ENCODE peak calls at places on chromosomes 11 and 22, in five cellular contexts. V, L, J, M and A are unnamed samples.

GRCh38 chr22:39419096-39419495 is 19.5 kb downstream of the TAB1 start:
- DNase-seq in M (no peak), V (no peak), L (no peak), J (no peak), A (no peak)

GRCh38 chr11:19510468-19510867 is 202.2 kb upstream of the NAV2 start:
- DNase-seq in V (no peak), J (no peak), L (no peak), M (no peak), A (no peak)

GRCh38 chr11:110219011-110219785 is 77.2 kb downstream of the RDX start:
- DNase-seq in V (no peak), M (no peak), J (no peak), L (peak), A (no peak)

GRCh38 chr22:30238136-30238535 is 8.4 kb downstream of the LIF start:
- DNase-seq in J (no peak), V (no peak), M (no peak), L (no peak), A (no peak)

GRCh38 chr22:40263191-40263590 is 83.1 kb upstream of the ADSL start:
- DNase-seq in L (no peak), V (no peak), M (no peak), J (no peak), A (no peak)

GRCh38 chr11:33970984-33971466 is 79.1 kb upstream of the LMO2 start:
- DNase-seq in L (peak), M (peak), J (no peak), V (no peak), A (peak)

GRCh38 chr22:37284126-37284806 is 2.0 kb downstream of the CYTH4 start:
- DNase-seq in M (no peak), V (peak), J (no peak), L (no peak), A (no peak)

GRCh38 chr11:92627615-92628201 is 341.7 kb upstream of the MTNR1B start:
- DNase-seq in V (no peak), L (peak), J (no peak), M (peak), A (no peak)

GRCh38 chr11:19087658-19088057 is 27.1 kb upstream of the MRGPRX2 start:
- DNase-seq in L (peak), J (no peak), M (peak), V (no peak), A (peak)

GRCh38 chr22:21051836-21052400 is 6.2 kb downstream of the LRRC74B start:
- DNase-seq in J (no peak), V (no peak), M (no peak), L (peak), A (no peak)

GRCh38 chr11:109971184-109971523 is 122.0 kb upstream of the ZC3H12C start:
- DNase-seq in J (no peak), M (peak), V (no peak), L (peak), A (no peak)

GRCh38 chr11:608751-609354 is 6.9 kb downstream of the IRF7 start:
- DNase-seq in M (no peak), L (no peak), V (peak), J (no peak), A (no peak)

GRCh38 chr11:119342362-119343130 is 1.9 kb upstream of the C1QTNF5 start:
- DNase-seq in J (no peak), V (no peak), L (no peak), M (no peak), A (no peak)

GRCh38 chr11:2821891-2822290 is 63.7 kb downstream of the CDKN1C start:
- DNase-seq in V (peak), M (no peak), L (no peak), J (no peak), A (no peak)

GRCh38 chr11:95084509-95084908 is 5.1 kb upstream of the ENDOD1 start:
- DNase-seq in M (peak), V (no peak), J (no peak), L (peak), A (peak)

GRCh38 chr11:8092587-8093424 is 11.8 kb downstream of the TUB start:
- DNase-seq in L (peak), M (peak), V (no peak), J (no peak), A (peak)

GRCh38 chr22:30574095-30574981 is at the start of gene GAL3ST1:
- DNase-seq in L (no peak), V (no peak), J (no peak), M (no peak), A (no peak)

GRCh38 chr11:58675344-58676155 is 53.1 kb downstream of the CNTF start:
- DNase-seq in V (peak), L (peak), J (no peak), M (peak), A (peak)

GRCh38 chr11:72233056-72233772 is 8.6 kb downstream of the INPPL1 start:
- DNase-seq in L (no peak), M (no peak), V (no peak), J (no peak), A (no peak)

GRCh38 chr11:488579-488978 is 18.5 kb downstream of the RNH1 start:
- DNase-seq in M (no peak), L (no peak), J (no peak), V (no peak), A (no peak)

GRCh38 chr22:17964647-17965046 is 59.7 kb downstream of the MICAL3 start:
- DNase-seq in V (no peak), L (no peak), J (no peak), M (no peak), A (no peak)

GRCh38 chr11:132686827-132687370 is 845.4 kb downstream of the OPCML start:
- DNase-seq in V (no peak), J (no peak), M (no peak), L (no peak), A (no peak)

GRCh38 chr11:8759634-8760033 is 77.0 kb downstream of the RPL27A start:
- DNase-seq in M (no peak), V (no peak), L (no peak), J (no peak), A (no peak)

GRCh38 chr11:101866619-101867491 is 48.0 kb upstream of the CEP126 start:
- DNase-seq in M (peak), J (no peak), V (no peak), L (peak), A (peak)

GRCh38 chr11:10758959-10759358 is 7.9 kb downstream of the CTR9 start:
- DNase-seq in V (no peak), L (no peak), M (peak), J (no peak), A (no peak)

GRCh38 chr11:2884424-2884815 is 1.2 kb downstream of the CDKN1C start:
- DNase-seq in J (no peak), L (no peak), M (peak), V (peak), A (no peak)

DNA sequence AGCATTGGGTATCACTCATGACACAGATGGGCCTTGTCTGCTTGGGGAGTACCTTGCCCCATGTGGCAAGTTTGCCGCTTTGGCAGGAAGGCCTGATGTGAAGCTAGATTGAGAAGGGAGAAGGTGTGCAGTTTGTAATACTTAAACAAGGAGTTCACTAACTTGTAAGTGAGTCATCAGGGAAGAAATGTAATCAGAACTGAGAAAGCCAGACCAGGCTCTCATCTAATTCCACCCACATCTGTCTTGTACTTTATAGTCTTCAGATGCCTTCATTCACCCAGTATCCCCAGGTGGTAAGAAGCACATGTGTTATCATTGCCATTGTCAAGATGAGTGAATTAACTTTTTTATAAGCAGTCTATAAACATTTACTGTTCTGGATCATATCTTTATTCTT is 116.0 kb upstream of the DDI1 start:
- DNase-seq in V (no peak), L (peak), M (no peak), J (no peak), A (no peak)
- H3K27ac ChIP-seq in V (no peak), L (no peak), M (no peak), J (no peak), A (no peak)

DNA sequence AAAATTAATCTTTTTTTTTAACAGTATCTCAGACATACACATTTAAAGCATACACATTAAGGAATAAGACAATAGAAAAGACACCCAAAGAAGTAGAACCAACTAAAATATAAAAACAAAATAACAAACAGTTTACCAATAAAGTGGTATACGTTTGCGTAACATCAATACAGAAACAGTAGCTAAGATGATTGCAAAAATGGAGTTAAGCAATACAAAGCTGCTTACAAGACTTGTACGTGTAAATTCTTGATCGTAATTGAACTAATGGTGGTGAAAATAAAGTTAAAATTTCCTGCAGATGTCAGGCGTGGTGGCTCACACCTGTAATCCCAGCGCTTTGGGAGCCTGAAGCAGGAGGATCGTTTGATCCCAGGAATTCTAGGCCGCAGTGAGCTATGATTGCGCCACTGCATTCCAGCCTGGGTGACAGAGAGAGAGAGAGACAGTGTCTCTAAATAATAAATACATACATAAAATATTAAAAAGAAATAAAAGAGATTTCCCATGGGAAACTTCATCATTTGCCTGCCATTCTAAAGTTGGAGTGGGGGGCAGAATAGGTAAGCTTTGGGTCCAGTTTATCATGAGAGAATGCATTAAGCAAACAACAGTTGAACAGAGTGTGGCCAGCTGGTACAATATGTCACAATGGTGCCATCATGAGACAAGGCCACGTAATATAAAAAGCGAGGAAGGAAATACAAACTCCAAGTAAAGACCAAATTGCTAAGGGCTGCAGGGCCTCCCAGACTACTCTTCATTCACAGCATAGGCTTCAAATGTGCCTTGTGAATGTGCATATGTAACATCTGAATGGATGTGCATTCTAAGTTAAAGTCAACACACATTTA is 38.9 kb upstream of the EED start:
- DNase-seq in M (no peak), L (no peak), J (no peak), V (no peak), A (no peak)
- TF ChIP-seq CTCF in M (no peak), L (no peak), J (no peak), V (no peak), A (no peak)

DNA sequence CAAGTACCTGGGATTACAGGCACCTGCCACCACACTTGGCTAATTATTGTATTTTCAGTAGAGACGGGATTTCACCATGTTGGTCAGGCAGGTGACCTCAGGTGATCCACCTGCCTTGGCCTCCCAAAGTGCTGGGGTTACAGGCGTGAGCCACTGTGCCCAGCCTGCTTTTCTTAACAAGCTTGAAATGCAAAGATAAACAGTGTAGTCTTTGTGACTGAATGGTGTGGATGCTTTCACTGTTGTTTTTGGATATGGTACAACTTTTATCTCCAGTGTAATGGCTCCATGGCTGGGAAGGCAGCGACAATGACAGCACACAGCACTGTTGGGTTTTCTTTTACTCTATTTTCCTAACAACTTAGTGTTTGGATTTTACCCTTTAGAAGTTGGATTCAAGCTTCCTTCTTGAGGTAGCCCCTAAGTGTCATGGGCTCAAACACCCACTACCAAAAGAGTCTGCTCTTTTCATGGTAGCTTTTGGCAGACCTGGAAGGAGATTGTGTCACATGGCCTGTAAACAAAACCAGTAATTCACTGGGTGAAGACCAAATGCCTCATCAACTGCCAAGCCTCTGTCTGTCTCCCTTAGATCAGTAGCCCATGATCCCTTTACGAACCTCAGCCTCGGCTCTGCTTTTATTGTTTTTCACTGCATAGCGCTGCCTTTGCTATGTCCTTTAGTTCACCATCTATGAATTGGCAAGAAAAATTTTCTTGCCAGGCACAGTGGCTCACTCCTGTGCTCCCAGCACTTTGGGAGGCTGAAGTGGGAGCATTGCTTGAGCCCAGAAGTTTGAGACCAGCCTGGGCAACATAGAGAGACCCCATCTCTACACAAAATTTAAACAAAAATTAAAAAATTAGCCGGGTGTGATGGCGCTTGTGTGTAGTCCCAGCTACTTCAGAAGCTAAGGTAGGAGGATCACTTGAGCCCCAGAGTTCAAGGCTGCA is 6.4 kb downstream of the VPS51 start:
- DNase-seq in J (no peak), M (no peak), L (peak), V (no peak), A (no peak)
- H3K27ac ChIP-seq in J (peak), M (no peak), L (no peak), V (peak), A (no peak)

GRCh38 chr11:45079567-45079942 is 66.9 kb upstream of the PRDM11 start:
- DNase-seq in M (no peak), V (no peak), L (no peak), J (no peak), A (no peak)

GRCh38 chr11:45082744-45083543 is 63.5 kb upstream of the PRDM11 start:
- DNase-seq in J (no peak), M (no peak), V (no peak), L (no peak), A (no peak)

GRCh38 chr11:45079075-45079444 is 67.4 kb upstream of the PRDM11 start:
- DNase-seq in M (no peak), L (no peak), J (no peak), V (no peak), A (no peak)

GRCh38 chr11:45078236-45079074 is 68.0 kb upstream of the PRDM11 start:
- DNase-seq in V (no peak), M (no peak), J (no peak), L (no peak), A (no peak)

GRCh38 chr11:45079943-45080719 is 66.3 kb upstream of the PRDM11 start:
- DNase-seq in L (no peak), V (no peak), M (no peak), J (no peak), A (no peak)
- TF ChIP-seq CTCF in L (no peak), V (no peak), M (no peak), J (no peak), A (no peak)

GRCh38 chr11:17244046-17244445 is 32.5 kb upstream of the NUCB2 start:
- DNase-seq in V (no peak), J (no peak), L (no peak), M (no peak), A (no peak)
- H3K27ac ChIP-seq in V (no peak), J (no peak), L (no peak), M (no peak), A (no peak)

GRCh38 chr11:65497141-65498041 is 1.5 kb upstream of the MALAT1 start:
- DNase-seq in V (peak), J (peak), M (peak), L (peak), A (peak)
- TF ChIP-seq CTCF in V (no peak), J (no peak), M (no peak), L (no peak), A (no peak)